ENCODE peak calls at places on chromosome 12, in four cellular contexts. C, L, W and Y are unnamed samples.

GRCh38 chr12:131452444-131452860 is 258.4 kb upstream of the SFSWAP start:
- DNase-seq in C (peak), W (no peak), L (no peak), Y (peak)

GRCh38 chr12:93306636-93307035 is 71.1 kb upstream of the NUDT4 start:
- DNase-seq in C (no peak), L (no peak), W (no peak), Y (no peak)

GRCh38 chr12:15984097-15984800 is 73.1 kb downstream of the DERA start:
- DNase-seq in L (no peak), C (no peak), W (no peak), Y (no peak)

GRCh38 chr12:56087220-56087619 is 7.3 kb downstream of the ERBB3 start:
- DNase-seq in W (no peak), L (no peak), C (no peak), Y (no peak)

GRCh38 chr12:6323340-6323994 is 13.0 kb downstream of the PLEKHG6 start:
- DNase-seq in C (peak), L (peak), W (peak), Y (peak)

GRCh38 chr12:2623472-2623871 is 171.3 kb upstream of the FKBP4 start:
- DNase-seq in L (no peak), W (no peak), C (no peak), Y (no peak)

GRCh38 chr12:55760663-55761062 is 17.7 kb downstream of the GDF11 start:
- DNase-seq in W (no peak), L (no peak), C (no peak), Y (no peak)

GRCh38 chr12:53046655-53047220 is 3.1 kb upstream of the TNS2 start:
- DNase-seq in C (peak), L (no peak), W (no peak), Y (no peak)

GRCh38 chr12:123763093-123763492 is 992 bp downstream of the DNAH10 start:
- DNase-seq in W (no peak), C (no peak), L (no peak), Y (no peak)

GRCh38 chr12:28955491-28955890 is 193.6 kb upstream of the FAR2 start:
- DNase-seq in C (no peak), W (no peak), L (no peak), Y (no peak)

GRCh38 chr12:42086021-42086420 is 58.7 kb downstream of the GXYLT1 start:
- DNase-seq in L (no peak), W (no peak), C (no peak), Y (no peak)

GRCh38 chr12:31119531-31120211 is 46.0 kb downstream of the DDX11 start:
- DNase-seq in W (no peak), C (no peak), L (no peak), Y (no peak)

GRCh38 chr12:74985986-74986319 is 223.7 kb downstream of the KCNC2 start:
- DNase-seq in W (no peak), L (no peak), C (no peak), Y (no peak)

GRCh38 chr12:6459004-6459337 is 7.1 kb downstream of the TAPBPL start:
- DNase-seq in W (no peak), C (no peak), L (no peak), Y (no peak)

GRCh38 chr12:101935769-101936741 is 58.7 kb downstream of the DRAM1 start:
- DNase-seq in L (no peak), C (no peak), W (no peak), Y (no peak)

GRCh38 chr12:106023034-106023433 is 115.7 kb downstream of the NUAK1 start:
- DNase-seq in W (no peak), C (no peak), L (no peak), Y (no peak)

GRCh38 chr12:27333311-27334009 is 824 bp downstream of the BMAL2 start:
- DNase-seq in L (no peak), W (no peak), C (no peak), Y (no peak)

GRCh38 chr12:37541356-37541755 is 775.2 kb upstream of the ALG10B start:
- DNase-seq in W (no peak), L (no peak), C (no peak), Y (no peak)

GRCh38 chr12:78181544-78182162 is 351.0 kb downstream of the NAV3 start:
- DNase-seq in C (peak), W (no peak), L (no peak), Y (no peak)

GRCh38 chr12:50117057-50117622 is 5.1 kb downstream of the COX14 start:
- DNase-seq in C (no peak), L (no peak), W (no peak), Y (no peak)
- TF ChIP-seq TCF7L2 in C (no peak), L (no peak), W (no peak), Y (no peak)

GRCh38 chr12:108838194-108839010 is 19.0 kb downstream of the SSH1 start:
- DNase-seq in L (peak), W (peak), C (peak), Y (peak)
- TF ChIP-seq TCF7L2 in L (peak), W (peak), C (no peak), Y (no peak)

DNA sequence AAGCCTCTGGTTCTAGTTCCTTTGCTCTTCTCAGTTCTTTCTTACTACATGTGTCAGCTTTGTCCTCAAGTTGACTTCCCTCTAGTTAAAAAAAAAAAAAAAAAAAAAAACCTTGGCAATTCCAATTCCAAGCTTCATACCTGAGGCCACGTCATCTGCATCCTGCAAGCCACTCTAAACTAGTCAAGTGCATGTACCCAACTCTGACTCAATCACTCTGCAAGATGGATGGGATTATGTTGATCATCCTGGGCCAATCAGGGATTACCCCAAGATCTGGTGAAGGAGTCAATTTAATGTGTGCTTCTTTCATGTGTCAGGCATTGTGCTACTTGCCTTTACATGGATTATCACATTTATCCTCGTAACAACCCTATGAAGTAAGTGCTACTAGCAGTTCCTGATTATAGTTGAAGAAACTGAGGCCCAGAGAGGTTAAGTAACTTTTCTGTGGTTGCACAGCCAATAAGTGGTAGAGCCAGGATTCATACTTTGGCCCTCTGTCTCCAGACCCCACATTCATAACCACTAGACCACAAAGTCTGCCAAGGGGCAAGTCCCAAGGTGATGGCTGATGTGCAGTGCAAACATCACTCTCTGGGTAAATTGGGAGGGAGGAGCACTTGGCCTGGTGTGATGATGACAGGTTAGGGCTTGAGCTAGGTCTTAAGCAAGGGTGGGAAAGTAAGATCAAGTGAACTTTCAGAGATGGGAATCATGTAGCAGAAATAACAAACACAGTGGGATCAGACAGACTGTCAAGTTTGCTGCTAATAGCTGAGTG is 17.3 kb upstream of the CCND2 start:
- DNase-seq in C (no peak), L (no peak), W (no peak), Y (no peak)
- TF ChIP-seq TCF7L2 in C (no peak), L (no peak), W (no peak), Y (no peak)

DNA sequence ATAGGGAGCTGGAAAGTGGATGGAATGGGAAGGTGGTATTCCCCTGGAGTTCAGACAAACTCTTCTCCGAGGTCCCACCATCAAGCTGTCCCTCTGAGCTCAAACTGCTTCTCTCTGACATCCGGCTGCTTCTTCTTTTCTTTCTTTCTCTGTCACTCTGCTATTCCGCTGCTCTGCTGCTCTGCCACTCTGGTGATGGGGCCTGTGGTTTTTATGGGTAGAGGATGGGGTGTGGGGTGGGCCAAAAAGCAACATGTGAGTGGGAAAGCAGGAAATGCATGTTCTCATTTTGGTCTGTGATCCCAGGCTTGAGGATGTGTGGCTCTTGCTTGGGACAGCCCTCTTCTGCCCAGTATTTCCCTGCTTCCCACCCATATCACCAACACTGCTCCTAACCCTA is 30.7 kb downstream of the CLECL1 start:
- DNase-seq in W (no peak), C (no peak), L (no peak), Y (no peak)
- TF ChIP-seq TCF7L2 in W (no peak), C (no peak), L (no peak), Y (no peak)

GRCh38 chr12:113422030-113422900 is at the start of gene SDSL:
- DNase-seq in W (peak), C (peak), L (peak), Y (peak)
- TF ChIP-seq TCF7L2 in W (no peak), C (no peak), L (no peak), Y (no peak)

GRCh38 chr12:109740694-109741245 is 27.1 kb downstream of the FAM222A start:
- DNase-seq in C (no peak), W (no peak), L (no peak), Y (no peak)

GRCh38 chr12:109739747-109740693 is 26.4 kb downstream of the FAM222A start:
- DNase-seq in C (no peak), L (no peak), W (no peak), Y (peak)

GRCh38 chr12:109737631-109738030 is 24.0 kb downstream of the FAM222A start:
- DNase-seq in W (no peak), C (peak), L (no peak), Y (no peak)

GRCh38 chr12:109738209-109738608 is 24.6 kb downstream of the FAM222A start:
- DNase-seq in W (no peak), L (no peak), C (no peak), Y (no peak)

GRCh38 chr12:109738878-109739665 is 25.4 kb downstream of the FAM222A start:
- DNase-seq in W (no peak), C (no peak), L (no peak), Y (no peak)
- TF ChIP-seq TCF7L2 in W (no peak), C (no peak), L (no peak), Y (no peak)